ENCODE peak calls at places on chromosomes 6 and 20, in seven cellular contexts. One of them, this sample, is unnamed.

GRCh38 chr20:371755-372542 is 8.6 kb upstream of the TRIB3 start:
- DNase-seq in LNCaP clone FGC: no peak
- DNase-seq in endothelial cell: peak
- DNase-seq in ascending aorta: peak
- DNase-seq in GM23338: no peak
- DNase-seq in AG10803: peak
- DNase-seq in epithelial cell of esophagus: peak
- DNase-seq in this sample: peak

GRCh38 chr20:43988451-43988850 is 73.8 kb downstream of the TOX2 start:
- DNase-seq in LNCaP clone FGC: no peak
- DNase-seq in GM23338: no peak
- DNase-seq in ascending aorta: no peak
- DNase-seq in epithelial cell of esophagus: no peak
- DNase-seq in AG10803: no peak
- DNase-seq in endothelial cell: no peak
- DNase-seq in this sample: no peak

GRCh38 chr6:17899491-17899890 is 87.9 kb downstream of the KIF13A start:
- DNase-seq in LNCaP clone FGC: no peak
- DNase-seq in ascending aorta: no peak
- DNase-seq in GM23338: no peak
- DNase-seq in endothelial cell: no peak
- DNase-seq in epithelial cell of esophagus: peak
- DNase-seq in AG10803: no peak
- DNase-seq in this sample: no peak

GRCh38 chr20:63553933-63554290 is at the start of gene FNDC11:
- DNase-seq in GM23338: peak
- DNase-seq in epithelial cell of esophagus: peak
- DNase-seq in ascending aorta: no peak
- DNase-seq in LNCaP clone FGC: no peak
- DNase-seq in endothelial cell: peak
- DNase-seq in AG10803: peak
- DNase-seq in this sample: no peak

GRCh38 chr6:123802351-123802696 is 1.3 kb upstream of the NKAIN2 start:
- DNase-seq in epithelial cell of esophagus: no peak
- DNase-seq in ascending aorta: no peak
- DNase-seq in GM23338: no peak
- DNase-seq in LNCaP clone FGC: no peak
- DNase-seq in endothelial cell: no peak
- DNase-seq in AG10803: no peak
- DNase-seq in this sample: no peak

GRCh38 chr20:18919996-18920395 is 106.4 kb downstream of the SCP2D1 start:
- DNase-seq in LNCaP clone FGC: no peak
- DNase-seq in endothelial cell: no peak
- DNase-seq in AG10803: no peak
- DNase-seq in ascending aorta: no peak
- DNase-seq in GM23338: no peak
- DNase-seq in epithelial cell of esophagus: no peak
- DNase-seq in this sample: no peak

GRCh38 chr20:59647271-59647670 is 42.9 kb downstream of the PHACTR3 start:
- DNase-seq in epithelial cell of esophagus: no peak
- DNase-seq in LNCaP clone FGC: no peak
- DNase-seq in AG10803: no peak
- DNase-seq in endothelial cell: no peak
- DNase-seq in GM23338: no peak
- DNase-seq in ascending aorta: no peak
- DNase-seq in this sample: no peak

GRCh38 chr6:47446974-47447373 is 30.6 kb upstream of the CD2AP start:
- DNase-seq in endothelial cell: no peak
- DNase-seq in ascending aorta: no peak
- DNase-seq in epithelial cell of esophagus: peak
- DNase-seq in AG10803: no peak
- DNase-seq in GM23338: no peak
- DNase-seq in LNCaP clone FGC: no peak
- DNase-seq in this sample: no peak

GRCh38 chr6:26022166-26022510 is 59.5 kb downstream of the TRIM38 start:
- DNase-seq in LNCaP clone FGC: peak
- DNase-seq in endothelial cell: peak
- DNase-seq in ascending aorta: peak
- DNase-seq in epithelial cell of esophagus: peak
- DNase-seq in GM23338: peak
- DNase-seq in AG10803: peak
- DNase-seq in this sample: no peak

GRCh38 chr6:158938811-158939254 is 61.2 kb downstream of the RSPH3 start:
- DNase-seq in ascending aorta: no peak
- DNase-seq in GM23338: peak
- DNase-seq in LNCaP clone FGC: no peak
- DNase-seq in epithelial cell of esophagus: peak
- DNase-seq in endothelial cell: no peak
- DNase-seq in AG10803: peak
- DNase-seq in this sample: no peak

GRCh38 chr6:37074053-37074827 is 68.8 kb downstream of the FGD2 start:
- DNase-seq in GM23338: no peak
- DNase-seq in AG10803: peak
- DNase-seq in endothelial cell: no peak
- DNase-seq in epithelial cell of esophagus: peak
- DNase-seq in ascending aorta: peak
- DNase-seq in LNCaP clone FGC: no peak
- DNase-seq in this sample: no peak

GRCh38 chr6:141726158-141726557 is 406.6 kb upstream of the GJE1 start:
- DNase-seq in endothelial cell: peak
- DNase-seq in GM23338: peak
- DNase-seq in LNCaP clone FGC: no peak
- DNase-seq in AG10803: peak
- DNase-seq in ascending aorta: no peak
- DNase-seq in epithelial cell of esophagus: no peak
- DNase-seq in this sample: no peak

GRCh38 chr6:16274519-16275229 is 36.3 kb downstream of the GMPR start:
- DNase-seq in ascending aorta: no peak
- DNase-seq in epithelial cell of esophagus: no peak
- DNase-seq in AG10803: no peak
- DNase-seq in LNCaP clone FGC: no peak
- DNase-seq in endothelial cell: no peak
- DNase-seq in GM23338: no peak
- DNase-seq in this sample: no peak

GRCh38 chr20:50245561-50246366 is 55.1 kb downstream of the CEBPB start:
- DNase-seq in GM23338: no peak
- DNase-seq in LNCaP clone FGC: peak
- DNase-seq in epithelial cell of esophagus: peak
- DNase-seq in ascending aorta: no peak
- DNase-seq in AG10803: peak
- DNase-seq in endothelial cell: no peak
- DNase-seq in this sample: peak

GRCh38 chr6:138162104-138162946 is 586 bp downstream of the ARFGEF3 start:
- DNase-seq in ascending aorta: no peak
- DNase-seq in endothelial cell: peak
- DNase-seq in LNCaP clone FGC: peak
- DNase-seq in GM23338: peak
- DNase-seq in AG10803: no peak
- DNase-seq in epithelial cell of esophagus: peak
- DNase-seq in this sample: no peak

GRCh38 chr6:150891886-150892485 is 26.5 kb downstream of the MTHFD1L start:
- DNase-seq in epithelial cell of esophagus: peak
- DNase-seq in GM23338: peak
- DNase-seq in endothelial cell: peak
- DNase-seq in AG10803: peak
- DNase-seq in LNCaP clone FGC: peak
- DNase-seq in ascending aorta: peak
- DNase-seq in this sample: peak

GRCh38 chr6:42788671-42789070 is 6.8 kb downstream of the BICRAL start:
- DNase-seq in LNCaP clone FGC: no peak
- DNase-seq in AG10803: no peak
- DNase-seq in epithelial cell of esophagus: no peak
- DNase-seq in ascending aorta: no peak
- DNase-seq in endothelial cell: no peak
- DNase-seq in GM23338: no peak
- DNase-seq in this sample: no peak

GRCh38 chr20:38315290-38315966 is 11.5 kb downstream of the BPI start:
- DNase-seq in GM23338: no peak
- DNase-seq in epithelial cell of esophagus: no peak
- DNase-seq in endothelial cell: no peak
- DNase-seq in AG10803: peak
- DNase-seq in ascending aorta: no peak
- DNase-seq in LNCaP clone FGC: no peak
- DNase-seq in this sample: no peak
- TF ChIP-seq CTCF in GM23338: peak
- TF ChIP-seq CTCF in epithelial cell of esophagus: no peak
- TF ChIP-seq CTCF in endothelial cell: no peak
- TF ChIP-seq CTCF in AG10803: no peak
- TF ChIP-seq CTCF in ascending aorta: peak
- TF ChIP-seq CTCF in LNCaP clone FGC: no peak
- TF ChIP-seq CTCF in this sample: peak

DNA sequence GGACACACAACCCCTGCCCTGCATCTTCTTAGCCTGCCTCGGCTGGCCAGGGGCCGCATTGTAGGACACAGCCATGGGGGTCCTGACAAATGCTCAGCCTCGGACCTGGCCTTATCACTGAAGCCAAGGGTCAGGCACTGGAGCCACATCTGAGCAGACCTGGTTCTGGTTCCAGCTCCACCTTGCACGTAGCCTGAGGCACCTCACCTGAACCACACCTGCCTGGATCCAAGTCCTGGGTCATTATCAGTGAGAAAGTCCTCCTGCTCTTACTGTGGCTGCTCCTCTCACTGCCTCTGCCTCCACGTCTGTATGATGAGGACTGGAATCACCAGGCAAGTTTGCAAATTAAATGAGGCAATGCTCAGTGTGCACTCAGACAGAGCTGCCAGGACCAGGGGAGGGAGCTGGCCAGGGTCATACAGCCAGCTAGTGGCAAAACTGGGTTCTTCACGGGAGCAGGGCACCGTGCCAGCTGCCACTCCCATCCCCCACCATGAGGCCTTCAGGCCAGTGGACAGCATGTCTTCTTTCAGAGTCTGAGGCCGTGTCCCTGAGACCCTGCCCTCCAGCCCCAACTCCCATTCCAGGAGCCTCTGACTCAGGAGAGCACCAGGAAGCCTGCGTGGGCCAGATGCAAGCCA is 40.2 kb downstream of the MRPL14 start:
- DNase-seq in GM23338: no peak
- DNase-seq in ascending aorta: no peak
- DNase-seq in endothelial cell: no peak
- DNase-seq in epithelial cell of esophagus: no peak
- DNase-seq in LNCaP clone FGC: no peak
- DNase-seq in AG10803: peak
- DNase-seq in this sample: no peak
- TF ChIP-seq CTCF in GM23338: no peak
- TF ChIP-seq CTCF in ascending aorta: no peak
- TF ChIP-seq CTCF in endothelial cell: no peak
- TF ChIP-seq CTCF in epithelial cell of esophagus: no peak
- TF ChIP-seq CTCF in LNCaP clone FGC: peak
- TF ChIP-seq CTCF in AG10803: no peak
- TF ChIP-seq CTCF in this sample: no peak

GRCh38 chr6:142950291-142950690 is 5.3 kb upstream of the HIVEP2 start:
- DNase-seq in GM23338: no peak
- DNase-seq in ascending aorta: no peak
- DNase-seq in epithelial cell of esophagus: no peak
- DNase-seq in LNCaP clone FGC: peak
- DNase-seq in endothelial cell: no peak
- DNase-seq in AG10803: no peak
- DNase-seq in this sample: no peak

GRCh38 chr6:142952614-142953013 is 7.6 kb upstream of the HIVEP2 start:
- DNase-seq in endothelial cell: no peak
- DNase-seq in AG10803: no peak
- DNase-seq in epithelial cell of esophagus: no peak
- DNase-seq in GM23338: no peak
- DNase-seq in LNCaP clone FGC: no peak
- DNase-seq in ascending aorta: no peak
- DNase-seq in this sample: no peak

GRCh38 chr6:142954844-142955243 is 9.9 kb upstream of the HIVEP2 start:
- DNase-seq in ascending aorta: no peak
- DNase-seq in LNCaP clone FGC: no peak
- DNase-seq in AG10803: no peak
- DNase-seq in GM23338: no peak
- DNase-seq in epithelial cell of esophagus: no peak
- DNase-seq in endothelial cell: no peak
- DNase-seq in this sample: no peak

GRCh38 chr6:142956726-142957125 is 11.8 kb upstream of the HIVEP2 start:
- DNase-seq in AG10803: no peak
- DNase-seq in ascending aorta: no peak
- DNase-seq in endothelial cell: no peak
- DNase-seq in epithelial cell of esophagus: no peak
- DNase-seq in LNCaP clone FGC: no peak
- DNase-seq in GM23338: no peak
- DNase-seq in this sample: no peak

DNA sequence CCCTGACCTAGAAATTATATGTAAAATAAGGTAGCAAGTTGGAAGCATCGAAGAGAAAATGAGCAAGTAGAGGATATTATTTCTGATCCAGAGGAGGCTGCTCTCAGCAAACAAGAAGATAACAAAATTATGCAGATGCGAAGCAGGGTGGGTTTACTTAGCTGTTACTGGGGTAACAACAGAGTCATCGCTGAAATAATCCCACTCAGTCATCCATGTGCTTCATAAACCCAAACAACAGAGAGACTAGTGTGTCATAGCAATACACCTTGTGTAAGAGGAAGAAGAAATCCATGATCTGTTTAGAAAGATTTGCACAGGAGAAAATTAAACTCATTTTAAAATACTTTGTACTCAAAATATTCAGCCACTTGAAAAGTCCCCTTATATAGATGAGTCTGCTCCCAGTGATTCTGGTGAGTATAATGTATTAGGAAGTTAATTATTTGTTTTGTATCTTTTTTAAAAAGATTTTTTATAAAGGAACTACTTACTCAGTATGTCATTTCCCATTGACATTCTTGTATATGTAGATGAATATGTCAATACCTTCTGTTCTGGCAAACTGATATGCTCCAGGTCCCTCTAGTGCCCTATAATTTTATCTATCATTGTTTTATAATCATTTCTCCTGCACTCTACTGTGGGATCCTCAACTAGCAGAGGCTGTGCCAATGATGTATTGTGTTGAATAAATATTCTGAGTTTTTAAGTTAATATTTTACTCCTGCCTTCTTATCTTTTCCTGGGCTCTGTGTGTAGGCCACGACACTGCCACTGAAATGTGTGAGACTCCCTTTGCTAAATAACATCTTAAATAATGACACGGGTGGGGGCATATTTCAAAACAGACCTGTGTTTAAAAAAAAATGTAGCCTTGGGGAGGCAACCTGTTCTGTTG is 8.6 kb upstream of the HIVEP2 start:
- DNase-seq in GM23338: no peak
- DNase-seq in epithelial cell of esophagus: no peak
- DNase-seq in endothelial cell: no peak
- DNase-seq in LNCaP clone FGC: no peak
- DNase-seq in AG10803: no peak
- DNase-seq in ascending aorta: no peak
- DNase-seq in this sample: no peak
- TF ChIP-seq CTCF in GM23338: no peak
- TF ChIP-seq CTCF in epithelial cell of esophagus: no peak
- TF ChIP-seq CTCF in endothelial cell: no peak
- TF ChIP-seq CTCF in LNCaP clone FGC: no peak
- TF ChIP-seq CTCF in AG10803: no peak
- TF ChIP-seq CTCF in ascending aorta: no peak
- TF ChIP-seq CTCF in this sample: no peak

DNA sequence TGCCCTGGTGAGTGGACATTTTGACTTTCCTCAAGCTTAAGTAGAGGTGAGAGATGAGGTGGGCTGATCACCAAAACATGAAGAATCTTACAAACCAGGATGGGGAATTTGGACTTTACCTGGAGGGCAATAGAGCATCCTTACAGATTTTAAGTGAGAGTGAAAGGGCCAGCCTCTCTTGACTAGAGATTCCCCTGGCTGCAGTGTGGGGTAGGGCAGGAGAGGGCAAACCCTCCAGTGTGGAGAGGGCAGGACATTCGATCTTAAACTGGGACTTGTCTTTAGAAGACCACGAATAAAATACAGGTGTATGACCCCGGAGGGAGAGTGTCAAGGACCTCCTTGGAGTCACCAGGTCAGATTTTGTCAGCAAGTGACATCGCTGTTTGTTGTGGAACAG is 105.1 kb downstream of the SNAP25 start:
- DNase-seq in epithelial cell of esophagus: no peak
- DNase-seq in LNCaP clone FGC: no peak
- DNase-seq in ascending aorta: no peak
- DNase-seq in endothelial cell: no peak
- DNase-seq in AG10803: no peak
- DNase-seq in GM23338: no peak
- DNase-seq in this sample: no peak
- TF ChIP-seq CTCF in epithelial cell of esophagus: peak
- TF ChIP-seq CTCF in LNCaP clone FGC: no peak
- TF ChIP-seq CTCF in ascending aorta: no peak
- TF ChIP-seq CTCF in endothelial cell: no peak
- TF ChIP-seq CTCF in AG10803: no peak
- TF ChIP-seq CTCF in GM23338: no peak
- TF ChIP-seq CTCF in this sample: no peak

This sample was measured in AG09319.